ENCODE peak calls at places on chromosomes 12 and 14, in seven cellular contexts. Q, Z, J, B, D, R and H are unnamed samples.

GRCh38 chr12:131132118-131132892 is 178.6 kb downstream of the ADGRD1 start:
- DNase-seq in Q (peak), Z (peak), J (peak), B (peak), D (no peak), R (peak), H (peak)

GRCh38 chr14:45699451-45699850 is 446.4 kb upstream of the MIS18BP1 start:
- DNase-seq in Q (no peak), Z (no peak), J (no peak), B (no peak), D (no peak), R (no peak), H (no peak)

GRCh38 chr12:52091869-52092268 is 12.4 kb downstream of the SMIM41 start:
- DNase-seq in Q (no peak), Z (no peak), J (no peak), B (peak), D (no peak), R (no peak), H (no peak)

GRCh38 chr12:28258998-28259397 is 68.7 kb downstream of the CCDC91 start:
- DNase-seq in Q (no peak), Z (no peak), J (no peak), B (no peak), D (no peak), R (no peak), H (no peak)

GRCh38 chr12:85466906-85467305 is 186.9 kb downstream of the ALX1 start:
- DNase-seq in Q (no peak), Z (no peak), J (no peak), B (no peak), D (no peak), R (no peak), H (no peak)

GRCh38 chr12:28222959-28223662 is 32.9 kb downstream of the CCDC91 start:
- DNase-seq in Q (no peak), Z (no peak), J (no peak), B (no peak), D (no peak), R (no peak), H (no peak)

GRCh38 chr14:76599556-76599955 is 161.7 kb upstream of the VASH1 start:
- DNase-seq in Q (no peak), Z (no peak), J (no peak), B (no peak), D (no peak), R (no peak), H (no peak)

GRCh38 chr12:85350356-85350755 is 70.3 kb downstream of the ALX1 start:
- DNase-seq in Q (no peak), Z (no peak), J (no peak), B (no peak), D (no peak), R (no peak), H (no peak)

GRCh38 chr12:104263580-104264358 is 39.8 kb upstream of the EID3 start:
- DNase-seq in Q (no peak), Z (no peak), J (no peak), B (no peak), D (no peak), R (no peak), H (no peak)

GRCh38 chr14:88919502-88919901 is 95.1 kb downstream of the TTC8 start:
- DNase-seq in Q (no peak), Z (no peak), J (peak), B (no peak), D (no peak), R (no peak), H (peak)

GRCh38 chr14:96683575-96684289 is 113.5 kb upstream of the VRK1 start:
- DNase-seq in Q (no peak), Z (no peak), J (no peak), B (no peak), D (no peak), R (no peak), H (no peak)

GRCh38 chr14:93857500-93857899 is 69.2 kb upstream of the PRIMA1 start:
- DNase-seq in Q (no peak), Z (no peak), J (no peak), B (no peak), D (no peak), R (no peak), H (no peak)

GRCh38 chr12:61870658-61871559 is 389.3 kb upstream of the USP15 start:
- DNase-seq in Q (no peak), Z (no peak), J (no peak), B (no peak), D (no peak), R (no peak), H (no peak)

GRCh38 chr14:80213602-80214001 is 2.3 kb upstream of the DIO2 start:
- DNase-seq in Q (no peak), Z (no peak), J (peak), B (peak), D (no peak), R (no peak), H (peak)

GRCh38 chr14:75123991-75124390 is 2.9 kb downstream of the NEK9 start:
- DNase-seq in Q (no peak), Z (no peak), J (peak), B (no peak), D (no peak), R (peak), H (peak)

GRCh38 chr14:64971890-64972785 is at the start of gene RAB15:
- DNase-seq in Q (peak), Z (no peak), J (peak), B (peak), D (no peak), R (peak), H (peak)

GRCh38 chr14:90570463-90570860 is 173.6 kb downstream of the CALM1 start:
- DNase-seq in Q (peak), Z (no peak), J (no peak), B (no peak), D (no peak), R (no peak), H (no peak)

GRCh38 chr12:94704452-94704871 is 54.1 kb upstream of the TMCC3 start:
- DNase-seq in Q (no peak), Z (no peak), J (peak), B (peak), D (no peak), R (no peak), H (no peak)

GRCh38 chr12:617304-617915 is 45.8 kb downstream of the NINJ2 start:
- DNase-seq in Q (peak), Z (peak), J (peak), B (peak), D (no peak), R (no peak), H (peak)

GRCh38 chr12:1469063-1469462 is 125.3 kb downstream of the FBXL14 start:
- DNase-seq in Q (no peak), Z (no peak), J (no peak), B (no peak), D (no peak), R (no peak), H (no peak)

GRCh38 chr12:33710548-33710947 is 270.9 kb upstream of the SYT10 start:
- DNase-seq in Q (no peak), Z (no peak), J (no peak), B (no peak), D (no peak), R (no peak), H (no peak)

GRCh38 chr12:9951026-9951652 is 19.0 kb upstream of the CLEC2A start:
- DNase-seq in Q (no peak), Z (no peak), J (no peak), B (no peak), D (no peak), R (no peak), H (peak)

GRCh38 chr12:1972260-1972659 is 32.0 kb downstream of the DCP1B start:
- DNase-seq in Q (no peak), Z (no peak), J (no peak), B (no peak), D (no peak), R (no peak), H (no peak)

GRCh38 chr12:119603767-119604166 is 10.2 kb downstream of the TMEM233 start:
- DNase-seq in Q (no peak), Z (no peak), J (no peak), B (no peak), D (no peak), R (no peak), H (no peak)

GRCh38 chr12:110109037-110109836 is 14.9 kb upstream of the IFT81 start:
- DNase-seq in Q (no peak), Z (peak), J (peak), B (peak), D (peak), R (peak), H (peak)

GRCh38 chr12:42483534-42483857 is 106.0 kb downstream of the PRICKLE1 start:
- DNase-seq in Q (peak), Z (peak), J (no peak), B (no peak), D (no peak), R (peak), H (peak)

GRCh38 chr14:50403433-50403832 is 6.8 kb upstream of the CDKL1 start:
- DNase-seq in Q (no peak), Z (no peak), J (no peak), B (no peak), D (no peak), R (no peak), H (no peak)

GRCh38 chr12:106918746-106919145 is 37.0 kb upstream of the TMEM263 start:
- DNase-seq in Q (no peak), Z (no peak), J (peak), B (no peak), D (no peak), R (no peak), H (no peak)

GRCh38 chr12:79934309-79935020 is 432 bp downstream of the PPP1R12A start:
- DNase-seq in Q (peak), Z (peak), J (no peak), B (peak), D (peak), R (peak), H (no peak)

GRCh38 chr12:57135939-57136338 is 7.7 kb downstream of the LRP1 start:
- DNase-seq in Q (peak), Z (peak), J (no peak), B (no peak), D (no peak), R (no peak), H (no peak)

GRCh38 chr12:68118096-68118755 is 41.3 kb downstream of the IFNG start:
- DNase-seq in Q (no peak), Z (no peak), J (no peak), B (no peak), D (no peak), R (no peak), H (no peak)

GRCh38 chr12:7984900-7985299 is 47.6 kb upstream of the FOXJ2 start:
- DNase-seq in Q (no peak), Z (no peak), J (no peak), B (no peak), D (no peak), R (no peak), H (no peak)

GRCh38 chr14:88667555-88668273 is 104.9 kb downstream of the ZC3H14 start:
- DNase-seq in Q (no peak), Z (peak), J (peak), B (peak), D (no peak), R (peak), H (peak)

DNA sequence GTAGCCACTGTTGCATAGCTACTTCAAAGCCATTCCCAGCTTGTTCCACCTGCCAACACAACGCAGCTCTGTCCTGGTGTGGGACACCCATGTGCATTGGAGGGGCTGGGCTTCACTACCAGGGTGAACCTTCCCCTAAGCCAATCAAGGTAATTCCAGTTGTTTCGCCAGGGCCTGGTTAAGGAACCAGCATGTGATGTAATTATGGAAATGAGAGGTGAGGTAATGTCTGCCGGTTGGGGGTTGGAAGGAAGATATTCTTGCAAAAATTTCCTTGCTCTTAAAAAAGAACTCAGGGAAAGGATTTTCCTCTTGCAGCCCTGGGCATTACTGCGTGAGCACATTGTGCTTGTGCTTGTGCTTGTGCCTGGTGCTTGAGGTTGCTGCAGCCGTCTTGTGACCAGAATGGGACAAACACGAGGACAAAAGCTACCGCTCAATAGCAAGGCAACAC is 14.9 kb downstream of the TUBA1C start:
- DNase-seq in Q (no peak), Z (no peak), J (no peak), B (no peak), D (no peak), R (peak), H (peak)
- TF ChIP-seq EP300 in Q (no peak), Z (no peak), J (no peak), B (no peak), D (no peak), R (no peak), H (no peak)

DNA sequence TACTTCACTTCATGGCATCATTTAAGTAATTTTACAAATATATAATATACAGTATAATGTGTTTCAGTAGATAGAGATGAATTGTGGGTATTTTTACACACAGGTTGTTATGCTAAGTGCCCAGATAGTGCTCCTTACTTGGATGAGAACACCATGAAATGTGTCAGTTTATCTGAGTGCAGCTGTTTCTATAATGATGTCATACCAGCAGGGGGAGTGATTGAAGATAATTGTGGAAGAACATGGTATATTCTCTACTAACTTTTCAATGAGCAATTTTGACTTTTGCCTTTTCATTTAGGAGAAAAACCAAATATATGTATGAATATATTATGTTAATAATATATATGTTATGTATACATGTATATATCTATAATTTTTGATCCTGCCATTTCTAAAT is 221.6 kb downstream of the LRRK2 start:
- DNase-seq in Q (no peak), Z (no peak), J (peak), B (no peak), D (no peak), R (peak), H (no peak)
- TF ChIP-seq POLR2A in Q (no peak), Z (no peak), J (no peak), B (no peak), D (no peak), R (no peak), H (no peak)

GRCh38 chr12:16603265-16603915 is 2.6 kb downstream of the LMO3 start:
- DNase-seq in Q (no peak), Z (no peak), J (no peak), B (no peak), D (no peak), R (no peak), H (no peak)
- TF ChIP-seq EP300 in Q (no peak), Z (no peak), J (no peak), B (no peak), D (no peak), R (no peak), H (no peak)

GRCh38 chr12:70507442-70507841 is 129.8 kb downstream of the PTPRB start:
- DNase-seq in Q (no peak), Z (no peak), J (peak), B (no peak), D (no peak), R (no peak), H (no peak)
- TF ChIP-seq POLR2A in Q (no peak), Z (no peak), J (no peak), B (no peak), D (no peak), R (no peak), H (no peak)

GRCh38 chr14:60565211-60565610 is 56.3 kb downstream of the SIX6 start:
- DNase-seq in Q (no peak), Z (no peak), J (no peak), B (no peak), D (no peak), R (no peak), H (no peak)
- TF ChIP-seq EP300 in Q (no peak), Z (no peak), J (no peak), B (no peak), D (no peak), R (no peak), H (no peak)